ENCODE peak calls at places on chromosomes 2 and 18, in nine cellular contexts. L is GM12865, M is bronchial epithelial cell, D is HFF-Myc, X is neural progenitor cell, O is astrocyte of the spinal cord, R is stomach, W is hepatocyte, E is OCI-LY7. K is an unnamed sample.

GRCh38 chr2:151777911-151778310 is 43.6 kb upstream of the NEB start:
- DNase-seq in X (no peak), R (no peak), W (no peak), L (no peak), O (peak; percentile 18), M (no peak), D (no peak), E (no peak), K (no peak)

GRCh38 chr2:21740529-21740928 is 616.8 kb downstream of the TDRD15 start:
- DNase-seq in M (no peak), W (peak; percentile 32), E (no peak), D (peak; percentile 0), X (no peak), O (no peak), R (no peak), L (no peak), K (no peak)

GRCh38 chr2:116747103-116747502 is 1067.4 kb upstream of the DDX18 start:
- DNase-seq in W (no peak), D (no peak), X (no peak), M (no peak), O (no peak), E (no peak), L (no peak), R (no peak), K (no peak)

GRCh38 chr2:46967990-46968647 is 52.5 kb upstream of the MCFD2 start:
- DNase-seq in R (peak; percentile 73), D (no peak), E (no peak), X (no peak), W (peak; percentile 68), M (peak; percentile 88), O (peak; percentile 87), L (no peak), K (no peak)

GRCh38 chr2:102604754-102605153 is 14.6 kb upstream of the SLC9A2 start:
- DNase-seq in E (no peak), W (no peak), X (peak; percentile 22), R (no peak), L (peak; percentile 29), M (no peak), D (no peak), O (no peak), K (no peak)

GRCh38 chr2:117945296-117945695 is 68.6 kb downstream of the CCDC93 start:
- DNase-seq in W (no peak), L (no peak), M (no peak), D (no peak), R (no peak), O (no peak), E (no peak), X (no peak), K (no peak)

GRCh38 chr2:94872088-94872618 is 923 bp downstream of the TEKT4 start:
- DNase-seq in R (no peak), X (no peak), W (no peak), M (no peak), D (no peak), E (no peak), O (no peak), L (no peak), K (no peak)

GRCh38 chr18:59139615-59140286 is at the start of gene SEC11C:
- DNase-seq in D (peak; percentile 92), W (peak; percentile 97), M (peak; percentile 95), R (peak; percentile 98), O (peak; percentile 98), L (peak; percentile 98), X (peak; percentile 98), E (peak; percentile 93), K (peak; percentile 96)

GRCh38 chr2:162890690-162891311 is 52.2 kb upstream of the KCNH7 start:
- DNase-seq in D (peak; percentile 9), O (peak; percentile 80), M (peak; percentile 72), R (no peak), E (peak; percentile 40), X (peak; percentile 73), W (peak; percentile 65), L (peak; percentile 63), K (peak; percentile 14)

GRCh38 chr2:54528311-54528945 is 72.3 kb downstream of the SPTBN1 start:
- DNase-seq in R (no peak), O (peak; percentile 43), E (no peak), M (no peak), W (no peak), D (no peak), X (no peak), L (no peak), K (no peak)

GRCh38 chr2:237083026-237083425 is 2.7 kb upstream of the COPS8 start:
- DNase-seq in E (no peak), M (no peak), W (no peak), X (no peak), L (no peak), D (no peak), R (no peak), O (no peak), K (no peak)

DNA sequence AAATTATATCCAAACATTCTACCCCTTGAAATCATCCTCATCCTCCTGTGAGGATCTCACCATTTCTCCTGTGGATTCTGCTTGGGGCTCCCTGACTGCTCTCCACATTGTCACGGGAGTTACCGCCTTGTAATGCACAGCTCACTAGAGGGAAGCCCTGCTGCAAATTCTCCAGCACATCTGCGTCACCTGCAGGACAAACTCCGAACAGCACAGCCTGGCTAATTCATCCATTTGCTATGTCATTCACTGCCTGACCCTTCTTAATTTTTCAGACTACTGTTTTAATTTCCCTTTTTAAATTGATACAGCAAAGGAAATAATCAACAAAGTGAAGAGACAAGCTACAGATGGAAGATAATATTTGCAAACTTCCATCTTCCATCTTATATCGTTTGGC is 627.4 kb downstream of the FBXO15 start:
- DNase-seq in E (no peak), L (no peak), R (no peak), W (peak; percentile 29), X (peak; percentile 64), D (no peak), M (no peak), O (no peak), K (no peak)
- TF ChIP-seq CTCF in E (no peak), L (no peak), R (no peak), W (peak; percentile 38), X (peak; percentile 69), D (no peak), M (no peak), O (peak; percentile 27), K (no peak)

GRCh38 chr2:53442783-53443182 is 324.8 kb upstream of the CHAC2 start:
- DNase-seq in L (no peak), X (peak; percentile 38), W (peak; percentile 12), O (no peak), D (no peak), R (no peak), M (peak; percentile 19), E (no peak), K (no peak)
- TF ChIP-seq CTCF in L (no peak), X (peak; percentile 32), W (peak; percentile 12), O (peak; percentile 3), D (no peak), R (no peak), M (peak; percentile 47), E (peak; percentile 16), K (peak; percentile 46)

GRCh38 chr2:36318547-36318946 is 37.0 kb upstream of the CRIM1 start:
- DNase-seq in D (no peak), O (no peak), L (no peak), R (no peak), E (no peak), M (peak; percentile 29), X (no peak), W (no peak), K (no peak)
- TF ChIP-seq CTCF in D (no peak), O (no peak), L (no peak), R (no peak), E (peak; percentile 38), M (peak; percentile 29), X (no peak), W (no peak), K (no peak)

DNA sequence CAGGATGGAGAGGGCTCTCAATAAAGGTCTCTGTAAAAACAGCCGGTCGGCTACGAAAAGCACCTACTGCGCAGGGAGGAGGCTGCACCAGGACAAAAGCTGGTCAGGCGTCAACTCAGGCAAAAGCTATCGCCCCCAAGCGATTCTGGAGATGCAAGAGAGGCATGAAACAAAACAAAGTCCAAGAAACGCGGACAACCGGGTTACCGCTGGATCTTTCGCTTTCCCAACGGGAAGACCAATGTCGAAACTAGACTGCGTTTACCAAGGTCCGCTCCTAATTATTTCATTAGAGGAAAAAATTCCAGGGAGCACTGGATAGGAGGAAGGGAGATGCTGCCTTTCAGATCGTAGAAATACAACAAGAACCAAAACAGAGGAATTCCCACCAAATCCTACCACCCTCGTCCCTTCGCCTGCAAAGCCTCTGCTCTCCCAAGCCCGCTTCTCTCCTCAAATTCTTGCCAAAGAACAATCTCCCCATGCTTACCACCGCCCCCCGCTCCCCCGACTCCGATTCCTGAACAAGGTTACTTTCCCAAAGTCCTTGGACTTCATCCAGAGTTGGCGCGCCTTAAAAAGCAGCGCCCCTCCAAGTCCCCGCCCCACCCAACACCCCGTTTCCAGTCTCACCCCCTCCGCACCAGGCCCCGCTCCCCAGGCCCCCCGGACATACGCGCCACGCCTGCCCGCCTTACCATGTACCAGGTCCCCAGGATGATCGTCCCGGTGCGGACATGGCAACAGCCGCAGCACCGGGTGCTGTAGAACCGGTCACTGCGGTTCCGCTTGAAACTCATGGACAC is 513 bp downstream of the LAPTM4A start:
- DNase-seq in W (peak; percentile 78), O (peak; percentile 70), E (peak; percentile 77), X (peak; percentile 87), M (peak; percentile 43), R (peak; percentile 41), L (peak; percentile 69), D (peak; percentile 48), K (no peak)
- TF ChIP-seq CTCF in W (no peak), O (peak; percentile 37), E (peak; percentile 64), X (peak; percentile 36), M (peak; percentile 19), R (no peak), L (peak; percentile 11), D (no peak), K (peak; percentile 46)

DNA sequence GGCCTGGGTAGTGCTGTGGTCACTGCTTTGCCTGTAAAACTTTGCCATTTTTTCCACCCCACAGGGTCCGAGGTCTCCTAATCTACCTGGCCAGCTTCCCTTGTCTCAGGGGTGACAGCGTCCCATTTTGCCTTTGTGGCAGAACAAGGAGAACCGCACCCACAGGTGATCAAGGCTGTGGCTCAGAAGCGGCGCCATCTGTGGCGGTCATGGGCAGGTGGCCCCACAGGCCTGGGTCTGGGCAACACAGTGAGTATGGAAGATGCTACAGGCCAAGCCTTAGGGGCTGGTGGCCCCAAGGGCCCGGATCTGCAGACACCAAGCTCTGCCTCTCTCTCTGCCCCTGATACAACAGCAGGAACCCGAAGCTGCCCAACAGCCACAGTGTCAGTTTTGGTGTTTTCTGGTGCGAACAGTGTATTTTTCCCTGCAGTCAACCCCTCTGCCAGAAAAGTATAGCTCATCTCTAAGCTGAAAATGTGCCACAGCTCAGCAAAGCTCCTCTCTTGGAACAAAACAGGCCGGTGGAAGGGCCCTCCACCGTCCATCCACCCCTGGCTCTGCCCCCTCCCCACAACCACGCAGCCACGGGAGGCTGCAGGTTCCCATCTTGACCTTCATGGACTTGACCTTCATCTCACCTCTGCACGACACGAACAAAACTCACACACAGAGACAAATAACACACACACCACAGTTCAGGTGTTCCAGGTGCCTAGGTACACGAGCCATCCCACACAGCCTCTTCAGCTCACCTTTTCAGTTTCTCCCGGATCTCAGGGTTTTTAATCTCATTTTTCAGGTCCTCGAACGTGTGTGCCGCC is 96.7 kb downstream of the PXDN start:
- DNase-seq in M (no peak), X (no peak), O (no peak), E (no peak), R (no peak), L (no peak), D (no peak), W (no peak), K (no peak)
- TF ChIP-seq CTCF in M (no peak), X (no peak), O (no peak), E (no peak), R (no peak), L (no peak), D (no peak), W (no peak), K (no peak)

GRCh38 chr2:74267068-74267467 is 68.7 kb downstream of the MTHFD2 start:
- DNase-seq in O (no peak), M (peak; percentile 49), E (peak; percentile 68), L (peak; percentile 66), W (peak; percentile 66), X (peak; percentile 45), R (peak; percentile 53), D (no peak), K (no peak)
- TF ChIP-seq CTCF in O (no peak), M (peak; percentile 37), E (peak; percentile 85), L (peak; percentile 58), W (peak; percentile 38), X (peak; percentile 40), R (peak; percentile 19), D (no peak), K (peak; percentile 51)

K was measured in LNCaP clone FGC.